ENCODE peak calls at places on chromosome 17, in seven cellular contexts. G, L, Q, F, Z, T and E are unnamed samples.
A peak's percentile ranks its signal among the peaks of the same experiment; 100 is the strongest.

GRCh38 chr17:60832206-60832605 is 154.6 kb downstream of the BCAS3 start:
- DNase-seq in T (no peak), Q (no peak), F (no peak), Z (no peak), L (no peak), G (no peak), E (no peak)

GRCh38 chr17:17849147-17849820 is 12.5 kb upstream of the SREBF1 start:
- DNase-seq in L (no peak), Q (no peak), F (peak; percentile 64), T (peak; percentile 65), Z (peak; percentile 52), G (no peak), E (peak; percentile 23)

GRCh38 chr17:45225051-45225700 is 3.5 kb downstream of the FMNL1 start:
- DNase-seq in L (no peak), G (no peak), Q (no peak), F (no peak), T (no peak), Z (peak; percentile 53), E (no peak)

GRCh38 chr17:42201155-42201772 is 7.0 kb upstream of the GHDC start:
- DNase-seq in T (no peak), Z (no peak), Q (no peak), G (no peak), L (no peak), F (no peak), E (no peak)

GRCh38 chr17:45438931-45439610 is 6.4 kb upstream of the ARHGAP27 start:
- DNase-seq in Z (no peak), L (no peak), F (no peak), T (no peak), G (no peak), Q (no peak), E (no peak)

GRCh38 chr17:57296231-57296630 is 39.9 kb downstream of the MSI2 start:
- DNase-seq in Q (no peak), F (no peak), Z (no peak), G (no peak), T (no peak), L (no peak), E (no peak)

GRCh38 chr17:4187076-4187475 is 44.1 kb downstream of the CYB5D2 start:
- DNase-seq in G (no peak), L (no peak), T (no peak), F (no peak), Q (no peak), Z (no peak), E (no peak)

GRCh38 chr17:64572682-64573154 is 65.9 kb downstream of the CEP95 start:
- DNase-seq in G (peak; percentile 42), Z (no peak), F (peak; percentile 24), L (peak; percentile 21), T (no peak), Q (peak; percentile 61), E (no peak)

GRCh38 chr17:39781028-39781800 is 43.5 kb downstream of the GRB7 start:
- DNase-seq in Q (no peak), T (no peak), G (no peak), L (no peak), Z (no peak), F (no peak), E (no peak)

GRCh38 chr17:79812206-79812968 is 15.5 kb upstream of the CBX8 start:
- DNase-seq in F (no peak), Z (no peak), T (no peak), L (no peak), G (no peak), Q (no peak), E (no peak)

GRCh38 chr17:56289321-56289720 is 136.0 kb downstream of the ANKFN1 start:
- DNase-seq in F (no peak), L (no peak), Z (no peak), T (no peak), G (no peak), Q (no peak), E (no peak)

GRCh38 chr17:17347234-17347955 is 44.2 kb downstream of the NT5M start:
- DNase-seq in G (no peak), F (no peak), Z (no peak), T (no peak), L (no peak), Q (no peak), E (no peak)

GRCh38 chr17:80195671-80196529 is 24.2 kb downstream of the SGSH start:
- DNase-seq in G (no peak), Q (no peak), L (no peak), T (peak; percentile 64), Z (no peak), F (peak; percentile 73), E (no peak)

GRCh38 chr17:146983-147761 is 9.8 kb downstream of the SCGB1C2 start:
- DNase-seq in F (no peak), Z (no peak), T (no peak), L (no peak), Q (no peak), G (no peak), E (no peak)

GRCh38 chr17:19753049-19753444 is 4.9 kb upstream of the ALDH3A1 start:
- DNase-seq in F (no peak), G (peak; percentile 67), L (no peak), T (no peak), Q (peak; percentile 60), Z (no peak), E (peak; percentile 77)

GRCh38 chr17:57468932-57469775 is 212.8 kb downstream of the MSI2 start:
- DNase-seq in Z (no peak), Q (no peak), L (no peak), T (peak; percentile 65), G (no peak), F (peak; percentile 72), E (no peak)

GRCh38 chr17:21042434-21043295 is at the start of gene USP22:
- DNase-seq in L (no peak), G (no peak), F (peak; percentile 93), Q (no peak), Z (no peak), T (peak; percentile 92), E (no peak)

GRCh38 chr17:45833826-45834439 is 10.7 kb upstream of the SPPL2C start:
- DNase-seq in L (no peak), G (no peak), F (no peak), T (no peak), Q (no peak), Z (no peak), E (no peak)

GRCh38 chr17:28271431-28271830 is 47.6 kb upstream of the TMEM97 start:
- DNase-seq in L (no peak), G (no peak), Z (no peak), T (no peak), Q (no peak), F (no peak), E (no peak)

GRCh38 chr17:48550313-48551205 is 5.7 kb upstream of the HOXB2 start:
- DNase-seq in L (no peak), G (no peak), Q (peak; percentile 40), T (no peak), Z (no peak), F (no peak), E (no peak)
- TF ChIP-seq CTCF in L (peak; percentile 41), G (peak; percentile 12), Q (peak; percentile 43), T (no peak), Z (no peak), F (no peak), E (no peak)

GRCh38 chr17:14204546-14204945 is 32.1 kb downstream of the CDRT15 start:
- DNase-seq in T (no peak), F (no peak), L (no peak), Q (no peak), G (no peak), Z (no peak), E (no peak)

GRCh38 chr17:14204084-14204483 is 32.6 kb downstream of the CDRT15 start:
- DNase-seq in Z (no peak), F (no peak), L (no peak), G (no peak), Q (no peak), T (no peak), E (no peak)

GRCh38 chr17:14202388-14203166 is 34.1 kb downstream of the CDRT15 start:
- DNase-seq in G (no peak), F (no peak), T (no peak), Q (no peak), L (no peak), Z (no peak), E (no peak)

GRCh38 chr17:14201595-14201994 is 35.1 kb downstream of the CDRT15 start:
- DNase-seq in G (no peak), Z (no peak), L (no peak), T (no peak), F (no peak), Q (no peak), E (no peak)

GRCh38 chr17:14203392-14203791 is 33.3 kb downstream of the CDRT15 start:
- DNase-seq in G (no peak), T (no peak), Z (no peak), L (no peak), Q (peak; percentile 8), F (no peak), E (no peak)
- TF ChIP-seq CTCF in G (peak; percentile 33), T (peak; percentile 10), Z (peak; percentile 17), L (peak; percentile 12), Q (peak; percentile 22), F (no peak), E (peak; percentile 24)

DNA sequence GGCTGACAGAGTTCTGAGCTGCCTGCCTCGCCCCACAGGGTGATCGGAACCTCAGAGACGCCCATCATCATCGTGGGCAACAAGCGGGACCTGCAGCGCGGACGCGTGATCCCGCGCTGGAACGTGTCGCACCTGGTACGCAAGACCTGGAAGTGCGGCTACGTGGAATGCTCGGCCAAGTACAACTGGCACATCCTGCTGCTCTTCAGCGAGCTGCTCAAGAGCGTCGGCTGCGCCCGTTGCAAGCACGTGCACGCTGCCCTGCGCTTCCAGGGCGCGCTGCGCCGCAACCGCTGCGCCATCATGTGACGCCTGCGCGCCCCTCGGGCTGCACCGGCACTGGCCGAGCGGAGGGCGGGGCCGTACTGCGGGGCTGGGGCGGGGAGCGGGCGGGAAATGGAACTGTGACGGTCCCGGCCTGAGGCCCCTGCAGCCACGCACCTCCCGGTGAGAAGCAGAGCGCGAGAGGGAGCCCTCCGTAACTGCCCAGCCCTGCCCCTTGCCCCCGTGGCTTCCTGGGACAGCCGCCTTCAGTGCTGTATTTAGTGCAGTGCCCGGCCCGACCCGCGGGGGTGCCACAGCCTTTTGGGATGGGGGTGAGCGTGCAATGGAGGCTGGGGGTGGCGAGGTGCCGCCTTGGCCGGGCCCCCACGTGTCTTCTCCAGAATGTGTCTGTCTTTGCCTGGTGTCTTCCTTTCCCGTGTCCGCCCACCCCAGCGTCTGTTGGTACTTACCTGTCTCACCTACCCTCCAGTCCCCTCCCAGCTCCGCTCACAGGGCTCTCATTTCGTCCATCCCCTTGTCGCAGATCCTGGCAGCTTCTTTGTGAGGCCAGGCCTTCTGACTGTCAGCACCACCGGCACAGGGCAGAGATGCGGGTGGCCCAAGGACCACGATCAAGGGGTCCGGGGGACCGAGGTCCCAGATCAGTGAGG is 9.8 kb downstream of the RASL10B start:
- DNase-seq in Q (no peak), T (no peak), G (no peak), F (peak; percentile 28), L (no peak), Z (no peak), E (no peak)
- TF ChIP-seq CTCF in Q (no peak), T (no peak), G (no peak), F (no peak), L (no peak), Z (no peak), E (no peak)

DNA sequence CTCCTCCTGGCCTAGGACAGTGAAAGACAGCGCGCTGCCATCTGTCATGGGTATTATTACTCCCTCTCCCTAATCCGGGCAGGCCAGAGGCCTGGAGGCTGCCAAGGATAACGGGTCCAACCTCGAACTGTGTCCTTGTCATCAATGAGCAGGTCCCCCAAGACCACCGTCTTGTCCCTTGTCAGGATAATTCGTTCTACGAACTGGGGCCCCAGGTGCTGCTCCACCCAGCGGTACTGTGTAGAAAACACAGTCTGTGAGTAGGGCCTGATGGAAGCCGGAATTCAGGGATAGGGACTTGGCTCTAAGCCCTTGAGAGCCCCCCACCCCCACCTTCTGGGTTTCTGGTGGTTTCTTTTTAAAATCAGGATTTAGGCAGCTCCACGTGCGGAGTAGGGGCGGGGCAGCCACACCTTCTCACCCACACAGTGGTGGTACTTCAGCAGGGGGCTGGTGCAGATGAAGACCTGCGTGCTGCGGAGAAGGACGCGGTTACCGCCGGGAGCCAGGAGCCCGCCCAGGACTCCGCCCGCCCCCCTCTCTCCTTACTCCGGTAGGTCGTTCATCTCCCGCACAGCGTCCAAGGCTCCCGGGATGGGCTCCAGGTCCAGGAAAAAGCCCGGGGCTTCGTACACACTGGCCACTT is 787 bp downstream of the NT5C start:
- DNase-seq in L (no peak), G (no peak), Q (peak; percentile 58), T (peak; percentile 56), Z (peak; percentile 62), F (peak; percentile 68), E (no peak)
- TF ChIP-seq CTCF in L (peak; percentile 65), G (peak; percentile 36), Q (peak; percentile 56), T (peak; percentile 72), Z (peak; percentile 69), F (peak; percentile 75), E (peak; percentile 48)